ENCODE peak calls at places on chromosome 11, in ten cellular contexts. B is activated CD8-positive, alpha-beta memory T cell treated with anti-CD3 and anti-CD28 coated beads for 48 hours; A is NCI-H1092 treated with DMSO at 0.1 percent for 48 hours; G is stimulated activated CD4-positive, alpha-beta T cell treated with anti-CD3 and anti-CD28 coated beads, Interleukin-1b, Interleukin-23, amount 100 ng/mL, for 1 hour; Y is A549; N is HFFc6; U is H7; W is stomach; X is astrocyte of the spinal cord; H is CD4-positive, alpha-beta T cell. P is an unnamed sample.

GRCh38 chr11:128530119-128531091 is 57.0 kb downstream of the ETS1 start:
- DNase-seq in B (no peak), A (no peak), G (no peak), Y (no peak), N (peak; percentile 93), U (no peak), W (peak; percentile 41), X (peak; percentile 93), H (no peak), P (no peak)

GRCh38 chr11:47518212-47518959 is 34.5 kb downstream of the CELF1 start:
- DNase-seq in B (no peak), A (no peak), G (no peak), Y (no peak), N (no peak), U (no peak), W (no peak), X (no peak), H (no peak), P (no peak)

GRCh38 chr11:108697872-108698473 is 33.1 kb downstream of the DDX10 start:
- DNase-seq in B (no peak), A (peak; percentile 65), G (no peak), Y (peak; percentile 67), N (peak; percentile 59), U (peak; percentile 38), W (peak; percentile 44), X (peak; percentile 83), H (no peak), P (peak; percentile 50)

GRCh38 chr11:106986261-106986660 is 32.0 kb downstream of the GUCY1A2 start:
- DNase-seq in B (no peak), A (no peak), G (no peak), Y (no peak), N (peak; percentile 72), U (no peak), W (no peak), X (peak; percentile 62), H (no peak), P (no peak)

GRCh38 chr11:107472966-107473365 is 15.3 kb upstream of the CWF19L2 start:
- DNase-seq in B (no peak), A (no peak), G (no peak), Y (no peak), N (no peak), U (no peak), W (no peak), X (no peak), H (no peak), P (no peak)

GRCh38 chr11:20363500-20364411 is at the start of gene HTATIP2:
- DNase-seq in B (peak; percentile 40), A (peak; percentile 38), G (peak; percentile 59), Y (peak; percentile 68), N (no peak), U (peak; percentile 79), W (peak; percentile 73), X (peak; percentile 43), H (peak; percentile 57), P (no peak)

GRCh38 chr11:115707180-115707905 is 203.1 kb upstream of the CADM1 start:
- DNase-seq in B (no peak), A (no peak), G (no peak), Y (no peak), N (no peak), U (no peak), W (no peak), X (peak; percentile 74), H (no peak), P (no peak)

GRCh38 chr11:130227373-130227772 is 67.8 kb downstream of the ST14 start:
- DNase-seq in B (no peak), A (no peak), G (no peak), Y (no peak), N (no peak), U (no peak), W (no peak), X (no peak), H (no peak), P (no peak)

GRCh38 chr11:123061403-123062157 is at the start of gene HSPA8:
- DNase-seq in B (peak; percentile 64), A (peak; percentile 59), G (peak; percentile 39), Y (peak; percentile 62), N (peak; percentile 68), U (no peak), W (peak; percentile 60), X (peak; percentile 49), H (peak; percentile 42), P (no peak)